ENCODE peak calls at places on chromosomes 6 and 20, in nine cellular contexts. J is OCI-LY7, C is AG10803, Z is IMR-90, E is neural crest cell, W is choroid plexus epithelial cell, Y is uterus, K is HCT116, O is brain microvascular endothelial cell. S is an unnamed sample.

GRCh38 chr6:87274660-87275273 is 47.6 kb upstream of the SMIM8 start:
- DNase-seq in W (peak), Y (peak), K (no peak), E (no peak), O (peak), J (no peak), Z (peak), C (peak), S (peak)

GRCh38 chr6:36368921-36369880 is 18.3 kb downstream of the ETV7 start:
- DNase-seq in Y (no peak), W (peak), Z (peak), K (no peak), O (peak), J (no peak), E (no peak), C (peak), S (peak)

GRCh38 chr6:20564777-20565176 is 30.5 kb downstream of the CDKAL1 start:
- DNase-seq in Z (peak), C (no peak), Y (no peak), W (peak), J (peak), E (no peak), O (no peak), K (no peak), S (no peak)

GRCh38 chr6:157823523-157824370 is 701 bp downstream of the SNX9 start:
- DNase-seq in Z (peak), W (peak), C (peak), O (peak), Y (peak), E (peak), J (no peak), K (peak), S (peak)

GRCh38 chr6:33771342-33772113 is 17.4 kb downstream of the LEMD2 start:
- DNase-seq in K (peak), O (peak), J (peak), Y (peak), C (peak), W (peak), Z (peak), E (peak), S (peak)

GRCh38 chr20:60470366-60470765 is 512.1 kb downstream of the CDH26 start:
- DNase-seq in J (no peak), Z (no peak), W (no peak), Y (no peak), O (no peak), K (no peak), C (no peak), E (no peak), S (no peak)

GRCh38 chr6:105319331-105319730 is 83.6 kb downstream of the PREP start:
- DNase-seq in J (no peak), Z (peak), Y (no peak), C (peak), W (no peak), E (no peak), K (no peak), O (no peak), S (peak)

GRCh38 chr6:149484733-149485700 is at the start of gene ZC3H12D:
- DNase-seq in J (peak), E (no peak), C (peak), Y (no peak), W (peak), K (peak), Z (peak), O (peak), S (peak)

GRCh38 chr6:18280084-18280483 is 15.8 kb upstream of the DEK start:
- DNase-seq in O (no peak), Z (no peak), Y (no peak), C (peak), W (no peak), J (no peak), K (no peak), E (no peak), S (no peak)

GRCh38 chr20:51700809-51701285 is 67.3 kb downstream of the ATP9A start:
- DNase-seq in C (peak), W (peak), J (peak), E (peak), O (peak), Y (no peak), K (peak), Z (peak), S (peak)

GRCh38 chr6:157976345-157977175 is 5.1 kb upstream of the SYNJ2 start:
- DNase-seq in J (no peak), Y (no peak), E (no peak), Z (no peak), K (no peak), C (no peak), W (no peak), O (no peak), S (no peak)

GRCh38 chr20:14919473-14920157 is 582.2 kb upstream of the FLRT3 start:
- DNase-seq in Y (no peak), O (no peak), J (no peak), Z (no peak), C (peak), K (peak), W (no peak), E (no peak), S (no peak)

GRCh38 chr6:131660195-131660594 is 23.1 kb downstream of the ENPP3 start:
- DNase-seq in Z (peak), W (peak), C (peak), J (no peak), K (peak), Y (no peak), E (no peak), O (peak), S (peak)

GRCh38 chr6:48325701-48326100 is 214.7 kb upstream of the PTCHD4 start:
- DNase-seq in C (no peak), Y (no peak), W (peak), K (no peak), Z (peak), J (no peak), E (no peak), O (no peak), S (no peak)
- TF ChIP-seq CTCF in C (no peak), Y (no peak), W (no peak), K (no peak), Z (no peak), J (no peak), E (no peak), O (no peak), S (no peak)

GRCh38 chr6:10976571-10976970 is 67.5 kb downstream of the ELOVL2 start:
- DNase-seq in O (no peak), K (no peak), Y (no peak), C (no peak), J (no peak), E (no peak), Z (no peak), W (no peak), S (no peak)

GRCh38 chr6:10981409-10981808 is 62.7 kb downstream of the ELOVL2 start:
- DNase-seq in O (no peak), W (no peak), J (no peak), Z (no peak), C (no peak), Y (no peak), E (no peak), K (no peak), S (no peak)

GRCh38 chr6:10977231-10977968 is 66.7 kb downstream of the ELOVL2 start:
- DNase-seq in O (no peak), Y (no peak), K (no peak), W (no peak), J (no peak), Z (no peak), C (no peak), E (no peak), S (no peak)
- TF ChIP-seq CTCF in O (no peak), Y (no peak), K (no peak), W (no peak), J (no peak), Z (no peak), C (no peak), E (no peak), S (no peak)

GRCh38 chr20:18793625-18794427 is 19.8 kb upstream of the SCP2D1 start:
- DNase-seq in Y (peak), K (peak), W (peak), O (peak), E (peak), C (peak), Z (peak), J (peak), S (peak)
- TF ChIP-seq CTCF in Y (no peak), K (no peak), W (no peak), O (no peak), E (no peak), C (no peak), Z (no peak), J (peak), S (no peak)

DNA sequence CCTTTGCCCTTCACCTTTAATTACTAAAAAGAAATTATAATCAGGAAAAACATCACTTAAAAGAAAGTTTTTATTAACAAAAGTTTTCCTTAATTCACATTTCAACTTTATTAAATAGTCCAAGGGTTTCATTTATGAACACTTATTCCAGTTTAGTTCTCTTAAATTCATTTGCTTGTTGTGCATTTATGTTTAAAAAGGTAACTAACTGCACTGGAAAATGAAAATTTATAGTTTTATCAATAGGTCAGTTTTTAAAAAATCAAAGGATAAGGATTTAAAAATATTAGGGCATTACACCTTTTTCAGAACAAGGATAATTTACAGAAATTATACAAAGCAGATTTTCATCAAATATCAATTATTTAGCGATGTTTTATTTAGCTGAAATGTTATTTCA is 958 bp upstream of the ATP5F1E start:
- DNase-seq in J (no peak), W (no peak), Z (no peak), C (no peak), Y (no peak), E (no peak), K (no peak), O (no peak), S (no peak)
- TF ChIP-seq CTCF in J (no peak), W (no peak), Z (no peak), C (no peak), Y (no peak), E (no peak), K (no peak), O (no peak), S (no peak)

GRCh38 chr20:35568645-35569044 is 26.8 kb downstream of the ERGIC3 start:
- DNase-seq in Z (no peak), J (peak), W (no peak), K (peak), Y (no peak), O (no peak), E (no peak), C (no peak), S (no peak)
- TF ChIP-seq CTCF in Z (peak), J (peak), W (peak), K (peak), Y (no peak), O (peak), E (peak), C (peak), S (peak)

DNA sequence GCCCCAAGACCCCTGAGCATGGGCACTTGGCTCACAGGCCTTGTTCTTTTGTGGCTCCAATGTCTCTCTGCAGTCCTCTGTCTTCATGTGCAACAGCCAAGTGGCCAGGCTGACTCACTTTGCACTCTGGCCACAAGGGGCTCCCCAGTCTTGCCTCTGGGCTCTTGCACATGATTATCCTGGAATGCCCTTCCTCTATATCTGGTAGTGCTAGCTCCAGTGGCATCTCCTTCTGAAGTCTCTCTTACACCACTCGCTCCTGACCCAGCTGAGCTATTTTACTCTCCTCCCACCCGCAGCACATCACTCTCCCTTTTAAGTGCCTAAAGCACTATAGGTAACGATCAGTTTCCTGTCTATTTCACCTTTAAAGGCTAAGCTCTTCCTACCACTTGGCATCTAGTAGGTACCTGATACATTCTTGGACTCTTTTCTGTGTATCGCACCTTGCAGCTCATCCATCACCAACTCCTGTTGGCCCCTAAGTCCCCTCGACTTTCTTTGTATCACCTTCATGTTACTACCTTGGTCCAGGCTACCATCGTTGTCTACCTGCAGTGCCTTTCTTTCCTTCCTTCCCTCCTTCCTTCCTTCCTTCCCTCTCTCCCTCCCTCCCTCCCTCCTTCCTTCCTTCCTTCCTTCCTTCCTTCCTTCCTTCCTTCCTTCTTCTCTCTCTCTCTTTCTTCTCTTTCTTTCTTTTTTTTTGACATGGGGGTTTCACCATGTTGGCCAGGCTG is 211.9 kb upstream of the RNF24 start:
- DNase-seq in Y (no peak), J (peak), K (no peak), Z (peak), E (no peak), W (peak), C (peak), O (peak), S (peak)
- TF ChIP-seq CTCF in Y (no peak), J (peak), K (peak), Z (peak), E (peak), W (peak), C (peak), O (peak), S (peak)

S was measured in HFFc6.